ENCODE peak calls at places on chromosome 3, in six cellular contexts. R, M, Q, W, L and S are unnamed samples.

GRCh38 chr3:117752984-117753717 is 1043.6 kb downstream of the TUSC7 start:
- DNase-seq in R (no peak), M (peak; percentile 76), Q (peak; percentile 64), W (no peak), L (no peak), S (peak; percentile 59)

GRCh38 chr3:58205981-58206380 is 4.8 kb downstream of the DNASE1L3 start:
- DNase-seq in R (no peak), M (no peak), Q (no peak), W (no peak), L (no peak), S (no peak)

GRCh38 chr3:43621406-43621973 is 321 bp downstream of the ANO10 start:
- DNase-seq in R (peak; percentile 51), M (no peak), Q (no peak), W (no peak), L (peak; percentile 20), S (no peak)

GRCh38 chr3:126880898-126881297 is 102.0 kb upstream of the PLXNA1 start:
- DNase-seq in R (no peak), M (no peak), Q (no peak), W (no peak), L (no peak), S (no peak)

GRCh38 chr3:117277816-117278215 is 568.2 kb downstream of the TUSC7 start:
- DNase-seq in R (no peak), M (no peak), Q (no peak), W (no peak), L (no peak), S (no peak)

GRCh38 chr3:4771238-4771637 is 208.0 kb upstream of the BHLHE40 start:
- DNase-seq in R (no peak), M (no peak), Q (no peak), W (no peak), L (no peak), S (no peak)

GRCh38 chr3:178203152-178203551 is 333.1 kb upstream of the KCNMB2 start:
- DNase-seq in R (no peak), M (peak; percentile 24), Q (peak; percentile 51), W (no peak), L (peak; percentile 27), S (no peak)

GRCh38 chr3:41033956-41034519 is 165.3 kb upstream of the CTNNB1 start:
- DNase-seq in R (no peak), M (no peak), Q (no peak), W (no peak), L (no peak), S (no peak)

GRCh38 chr3:66239513-66240135 is 18.8 kb downstream of the SLC25A26 start:
- DNase-seq in R (no peak), M (no peak), Q (no peak), W (no peak), L (no peak), S (no peak)

GRCh38 chr3:28699283-28699682 is 350.7 kb upstream of the AZI2 start:
- DNase-seq in R (no peak), M (peak; percentile 59), Q (no peak), W (no peak), L (no peak), S (no peak)

GRCh38 chr3:56878046-56878445 is 76.3 kb upstream of the ARHGEF3 start:
- DNase-seq in R (no peak), M (no peak), Q (peak; percentile 50), W (no peak), L (peak; percentile 62), S (peak; percentile 28)

GRCh38 chr3:97979610-97980009 is 7.4 kb upstream of the RIOX2 start:
- DNase-seq in R (no peak), M (no peak), Q (no peak), W (peak; percentile 43), L (no peak), S (no peak)

GRCh38 chr3:140370686-140371085 is 307.2 kb upstream of the TRIM42 start:
- DNase-seq in R (no peak), M (peak; percentile 33), Q (no peak), W (no peak), L (no peak), S (no peak)

GRCh38 chr3:46417841-46418611 is 11.0 kb downstream of the CCRL2 start:
- DNase-seq in R (no peak), M (no peak), Q (no peak), W (no peak), L (no peak), S (no peak)

GRCh38 chr3:126582286-126582685 is 23.6 kb upstream of the C3orf22 start:
- DNase-seq in R (no peak), M (no peak), Q (no peak), W (no peak), L (no peak), S (no peak)

GRCh38 chr3:120678984-120679383 is 3.1 kb downstream of the HGD start:
- DNase-seq in R (no peak), M (peak; percentile 1), Q (no peak), W (no peak), L (no peak), S (peak; percentile 40)

GRCh38 chr3:59510576-59510975 is 460.8 kb upstream of the CFAP20DC start:
- DNase-seq in R (no peak), M (no peak), Q (peak; percentile 35), W (no peak), L (peak; percentile 5), S (no peak)

GRCh38 chr3:139227165-139227564 is 116.7 kb upstream of the MRPS22 start:
- DNase-seq in R (no peak), M (no peak), Q (no peak), W (peak; percentile 78), L (peak; percentile 19), S (no peak)

GRCh38 chr3:126679318-126679751 is 24.4 kb upstream of the TXNRD3 start:
- DNase-seq in R (peak; percentile 74), M (peak; percentile 69), Q (peak; percentile 70), W (peak; percentile 81), L (peak; percentile 81), S (peak; percentile 78)

GRCh38 chr3:190854062-190854461 is 8.4 kb downstream of the GMNC start:
- DNase-seq in R (no peak), M (no peak), Q (no peak), W (no peak), L (no peak), S (no peak)

GRCh38 chr3:31934866-31935265 is 46.2 kb downstream of the OSBPL10 start:
- DNase-seq in R (peak; percentile 38), M (peak; percentile 80), Q (no peak), W (no peak), L (peak; percentile 22), S (no peak)

GRCh38 chr3:98784042-98784441 is 20.9 kb downstream of the ST3GAL6 start:
- DNase-seq in R (no peak), M (no peak), Q (no peak), W (no peak), L (peak; percentile 45), S (peak; percentile 60)

GRCh38 chr3:127786358-127787070 is 35.8 kb downstream of the MGLL start:
- DNase-seq in R (peak; percentile 67), M (no peak), Q (peak; percentile 74), W (peak; percentile 89), L (peak; percentile 61), S (no peak)

GRCh38 chr3:36700537-36701248 is 63.7 kb downstream of the DCLK3 start:
- DNase-seq in R (peak; percentile 40), M (peak; percentile 78), Q (peak; percentile 80), W (peak; percentile 36), L (peak; percentile 83), S (peak; percentile 92)

GRCh38 chr3:197216169-197216860 is 82.1 kb downstream of the DLG1 start:
- DNase-seq in R (no peak), M (no peak), Q (peak; percentile 81), W (no peak), L (peak; percentile 69), S (peak; percentile 62)
- TF ChIP-seq CTCF in R (no peak), M (no peak), Q (no peak), W (no peak), L (no peak), S (peak; percentile 8)

GRCh38 chr3:42159706-42160472 is 68.7 kb downstream of the TRAK1 start:
- DNase-seq in R (peak; percentile 82), M (peak; percentile 76), Q (no peak), W (peak; percentile 47), L (peak; percentile 35), S (peak; percentile 30)
- H3K4me3 ChIP-seq in R (peak overlapping the region; percentile 16), M (no peak overlapping the region), Q (no peak overlapping the region), W (peak overlapping the region; percentile 40), L (peak overlapping the region; percentile 13), S (peak overlapping the region; percentile 21)

DNA sequence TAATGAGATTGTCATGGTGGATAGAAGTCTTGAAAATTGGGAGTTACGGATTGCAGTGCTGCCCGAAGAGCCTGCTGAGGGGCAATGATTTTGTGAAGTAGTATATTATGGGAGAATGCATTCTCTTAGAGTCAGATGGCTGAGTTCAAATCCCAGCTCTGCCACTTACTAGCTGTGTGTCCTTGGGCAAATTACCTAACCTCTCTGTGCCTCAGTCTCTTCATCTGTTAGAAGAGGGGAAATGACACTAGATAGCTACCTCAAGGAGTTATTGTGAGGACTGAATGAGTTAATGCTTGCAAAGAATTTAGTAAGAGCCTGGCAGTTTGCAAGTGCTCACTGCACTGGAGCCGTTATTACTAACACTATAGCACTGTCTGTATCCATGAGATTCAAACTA is 15.4 kb downstream of the FGD5 start:
- DNase-seq in R (no peak), M (no peak), Q (no peak), W (no peak), L (no peak), S (no peak)
- TF ChIP-seq CTCF in R (no peak), M (no peak), Q (no peak), W (no peak), L (no peak), S (no peak)

GRCh38 chr3:129933471-129933870 is 40.0 kb upstream of the TMCC1 start:
- DNase-seq in R (no peak), M (no peak), Q (no peak), W (no peak), L (no peak), S (no peak)

GRCh38 chr3:129938140-129938930 is 36.2 kb upstream of the TRH start:
- DNase-seq in R (no peak), M (no peak), Q (no peak), W (no peak), L (no peak), S (no peak)

GRCh38 chr3:129937717-129938116 is 36.8 kb upstream of the TRH start:
- DNase-seq in R (no peak), M (no peak), Q (no peak), W (no peak), L (no peak), S (no peak)

GRCh38 chr3:129936757-129937156 is 37.8 kb upstream of the TRH start:
- DNase-seq in R (no peak), M (peak; percentile 70), Q (peak; percentile 77), W (no peak), L (peak; percentile 65), S (peak; percentile 82)

GRCh38 chr3:129934234-129935123 is 40.0 kb upstream of the TRH start:
- DNase-seq in R (no peak), M (peak; percentile 24), Q (peak; percentile 23), W (no peak), L (peak; percentile 40), S (peak; percentile 38)
- H3K4me3 ChIP-seq in R (no peak overlapping the region), M (peak overlapping the region; percentile 22), Q (peak overlapping the region; percentile 13), W (peak overlapping the region; percentile 46), L (no peak overlapping the region), S (peak overlapping the region; percentile 14)

GRCh38 chr3:12875857-12876451 is 34.6 kb upstream of the RPL32 start:
- DNase-seq in R (no peak), M (no peak), Q (peak; percentile 10), W (peak; percentile 45), L (peak; percentile 46), S (peak; percentile 31)
- TF ChIP-seq CTCF in R (no peak), M (no peak), Q (no peak), W (peak; percentile 49), L (peak; percentile 4), S (peak; percentile 16)

GRCh38 chr3:152197451-152197850 is 71.3 kb upstream of the MBNL1 start:
- DNase-seq in R (no peak), M (no peak), Q (peak; percentile 40), W (no peak), L (no peak), S (no peak)
- H3K4me3 ChIP-seq in R (no peak overlapping the region), M (no peak overlapping the region), Q (no peak overlapping the region), W (peak overlapping the region; percentile 20), L (no peak overlapping the region), S (no peak overlapping the region)

GRCh38 chr3:188052229-188052965 is 101.6 kb upstream of the LPP start:
- DNase-seq in R (peak; percentile 74), M (no peak), Q (peak; percentile 73), W (peak; percentile 83), L (peak; percentile 72), S (peak; percentile 72)
- TF ChIP-seq CTCF in R (no peak), M (no peak), Q (peak; percentile 37), W (peak; percentile 70), L (peak; percentile 8), S (peak; percentile 53)